ENCODE peak calls at places on chromosomes 13 and 19, in ten cellular contexts. Y, Z, O, F, U, V, I, S, N and G are unnamed samples.

GRCh38 chr19:7550987-7551761 is 15.7 kb downstream of the PNPLA6 start:
- DNase-seq in F (peak), U (no peak), Z (no peak), O (no peak), S (no peak), N (peak), Y (no peak), V (peak), I (no peak), G (peak)

GRCh38 chr19:1525343-1525742 is 1.5 kb downstream of the PLK5 start:
- DNase-seq in N (no peak), V (no peak), Y (no peak), S (no peak), Z (no peak), O (no peak), F (no peak), U (no peak), I (no peak), G (no peak)

GRCh38 chr19:37303591-37304171 is 67.2 kb upstream of the ZNF527 start:
- DNase-seq in Y (no peak), N (no peak), S (no peak), Z (no peak), O (no peak), F (no peak), V (no peak), U (no peak), I (no peak), G (no peak)

GRCh38 chr13:44128522-44128921 is 245.1 kb upstream of the SERP2 start:
- DNase-seq in Y (no peak), O (no peak), N (peak), S (no peak), V (no peak), I (no peak), Z (no peak), F (no peak), U (no peak), G (no peak)

GRCh38 chr13:110411316-110412105 is 104.4 kb downstream of the COL4A2 start:
- DNase-seq in U (no peak), V (no peak), F (no peak), O (no peak), Z (no peak), Y (no peak), I (no peak), N (no peak), S (no peak), G (no peak)

GRCh38 chr19:1214862-1215731 is 9.5 kb downstream of the STK11 start:
- DNase-seq in U (no peak), F (no peak), I (no peak), N (no peak), S (no peak), Z (no peak), Y (no peak), V (peak), O (no peak), G (no peak)

GRCh38 chr13:45541806-45542205 is 73.7 kb downstream of the ERICH6B start:
- DNase-seq in N (no peak), I (no peak), S (no peak), O (no peak), F (no peak), Z (no peak), U (no peak), Y (no peak), V (no peak), G (no peak)

GRCh38 chr19:16013851-16014840 is 62.1 kb upstream of the TPM4 start:
- DNase-seq in O (no peak), U (peak), V (no peak), N (no peak), Z (no peak), S (no peak), I (no peak), Y (no peak), F (no peak), G (no peak)

GRCh38 chr19:29524912-29525870 is 603 bp upstream of the VSTM2B start:
- DNase-seq in S (no peak), N (no peak), U (no peak), O (no peak), Z (no peak), V (no peak), Y (no peak), I (no peak), F (no peak), G (no peak)

GRCh38 chr19:46975011-46975917 is 44.4 kb upstream of the NPAS1 start:
- DNase-seq in F (no peak), S (no peak), O (no peak), U (no peak), N (peak), V (no peak), Y (no peak), I (no peak), Z (no peak), G (no peak)

GRCh38 chr19:54704928-54705327 is 19.3 kb upstream of the KIR3DL3 start:
- DNase-seq in S (no peak), O (no peak), I (no peak), Y (no peak), Z (no peak), U (no peak), V (no peak), N (no peak), F (no peak), G (no peak)

GRCh38 chr13:44854264-44855060 is 134.8 kb downstream of the NUFIP1 start:
- DNase-seq in S (peak), I (no peak), F (no peak), O (no peak), V (no peak), Y (no peak), U (no peak), N (no peak), Z (peak), G (peak)